ENCODE peak calls at places on chromosomes 5 and 9, in nine cellular contexts. S is CD8-positive, alpha-beta T cell; K is fibroblast of mammary gland; Q is mammary epithelial cell; C is RWPE1; U is fibroblast of the aortic adventitia; B is endothelial cell; N is CD4-positive, alpha-beta T cell; Z is foreskin fibroblast. A is an unnamed sample.

GRCh38 chr9:105280730-105281129 is 36.3 kb downstream of the SLC44A1 start:
- DNase-seq in S (no peak), K (peak), Q (peak), C (peak), U (peak), B (no peak), N (no peak), Z (peak), A (no peak)

GRCh38 chr9:73143606-73144328 is 7.9 kb upstream of the ANXA1 start:
- DNase-seq in S (no peak), K (peak), Q (peak), C (peak), U (peak), B (no peak), N (no peak), Z (peak), A (peak)

GRCh38 chr9:81819859-81820546 is 108.2 kb upstream of the SPATA31D4 start:
- DNase-seq in S (no peak), K (no peak), Q (no peak), C (no peak), U (peak), B (no peak), N (no peak), Z (no peak), A (no peak)

GRCh38 chr9:132588501-132589147 is 6.2 kb downstream of the BARHL1 start:
- DNase-seq in S (no peak), K (no peak), Q (no peak), C (no peak), U (no peak), B (no peak), N (no peak), Z (no peak), A (no peak)

GRCh38 chr5:219492-219891 is 1.4 kb downstream of the SDHA start:
- DNase-seq in S (peak), K (peak), Q (peak), C (no peak), U (peak), B (no peak), N (peak), Z (peak), A (no peak)

GRCh38 chr5:151492729-151493128 is 45.3 kb downstream of the SLC36A1 start:
- DNase-seq in S (no peak), K (peak), Q (peak), C (peak), U (peak), B (no peak), N (no peak), Z (peak), A (no peak)

GRCh38 chr9:130899051-130899748 is 2.6 kb upstream of the QRFP start:
- DNase-seq in S (no peak), K (no peak), Q (no peak), C (no peak), U (no peak), B (no peak), N (no peak), Z (no peak), A (no peak)

GRCh38 chr9:38289486-38290275 is 102.8 kb upstream of the ALDH1B1 start:
- DNase-seq in S (no peak), K (no peak), Q (no peak), C (no peak), U (no peak), B (no peak), N (no peak), Z (no peak), A (no peak)

GRCh38 chr5:6910950-6911349 is 197.7 kb downstream of the TENT4A start:
- DNase-seq in S (no peak), K (no peak), Q (no peak), C (no peak), U (no peak), B (no peak), N (no peak), Z (no peak), A (no peak)

GRCh38 chr9:127846451-127847154 is 7.9 kb downstream of the ENG start:
- DNase-seq in S (no peak), K (no peak), Q (no peak), C (no peak), U (peak), B (no peak), N (no peak), Z (no peak), A (no peak)

GRCh38 chr5:80998590-80998979 is 38.4 kb downstream of the RASGRF2 start:
- DNase-seq in S (no peak), K (no peak), Q (no peak), C (no peak), U (no peak), B (no peak), N (no peak), Z (no peak), A (no peak)

GRCh38 chr5:39080597-39081204 is 6.5 kb upstream of the RICTOR start:
- DNase-seq in S (no peak), K (peak), Q (peak), C (no peak), U (peak), B (peak), N (no peak), Z (peak), A (peak)

GRCh38 chr5:106171708-106172107 is 1499.0 kb downstream of the EFNA5 start:
- DNase-seq in S (no peak), K (no peak), Q (no peak), C (no peak), U (peak), B (no peak), N (no peak), Z (peak), A (no peak)

GRCh38 chr9:3467593-3468219 is 58.1 kb downstream of the RFX3 start:
- DNase-seq in S (peak), K (peak), Q (peak), C (peak), U (peak), B (peak), N (peak), Z (peak), A (peak)

GRCh38 chr9:18791074-18791473 is 241.9 kb downstream of the SAXO1 start:
- DNase-seq in S (no peak), K (no peak), Q (peak), C (no peak), U (no peak), B (peak), N (no peak), Z (no peak), A (peak)

GRCh38 chr5:169150108-169150507 is 150.8 kb downstream of the SLIT3 start:
- DNase-seq in S (no peak), K (no peak), Q (no peak), C (no peak), U (no peak), B (no peak), N (no peak), Z (no peak), A (no peak)

GRCh38 chr5:169151051-169151805 is 149.7 kb downstream of the SLIT3 start:
- DNase-seq in S (no peak), K (no peak), Q (no peak), C (no peak), U (no peak), B (no peak), N (no peak), Z (no peak), A (no peak)

GRCh38 chr5:169147542-169147941 is 153.4 kb downstream of the SLIT3 start:
- DNase-seq in S (no peak), K (no peak), Q (no peak), C (no peak), U (no peak), B (no peak), N (no peak), Z (no peak), A (no peak)

GRCh38 chr5:169148066-169148740 is 152.7 kb downstream of the SLIT3 start:
- DNase-seq in S (no peak), K (no peak), Q (no peak), C (no peak), U (no peak), B (no peak), N (no peak), Z (no peak), A (no peak)

DNA sequence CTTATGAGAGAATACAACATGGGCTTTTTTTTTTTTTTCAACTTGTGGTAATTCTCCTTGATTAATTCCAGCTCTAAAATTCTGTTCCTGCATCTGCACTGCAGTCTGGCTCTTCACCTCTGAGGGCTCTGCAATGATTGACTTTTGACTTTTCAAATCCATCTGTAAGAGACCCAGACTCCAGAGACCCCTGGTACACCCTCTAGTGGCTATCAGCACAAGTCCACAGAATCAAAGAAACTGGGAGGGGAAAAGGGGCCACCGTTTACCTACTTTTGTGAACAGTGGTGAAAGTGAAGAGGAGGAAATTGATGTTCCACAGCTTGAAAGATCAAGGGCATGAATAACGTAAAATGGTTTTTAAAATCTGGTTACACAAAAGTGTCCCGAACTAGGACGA is 151.6 kb downstream of the SLIT3 start:
- DNase-seq in S (no peak), K (no peak), Q (no peak), C (no peak), U (no peak), B (peak), N (no peak), Z (no peak), A (no peak)
- TF ChIP-seq CTCF in S (no peak), K (peak), Q (peak), C (peak), U (no peak), B (peak), N (no peak), Z (peak), A (no peak)

DNA sequence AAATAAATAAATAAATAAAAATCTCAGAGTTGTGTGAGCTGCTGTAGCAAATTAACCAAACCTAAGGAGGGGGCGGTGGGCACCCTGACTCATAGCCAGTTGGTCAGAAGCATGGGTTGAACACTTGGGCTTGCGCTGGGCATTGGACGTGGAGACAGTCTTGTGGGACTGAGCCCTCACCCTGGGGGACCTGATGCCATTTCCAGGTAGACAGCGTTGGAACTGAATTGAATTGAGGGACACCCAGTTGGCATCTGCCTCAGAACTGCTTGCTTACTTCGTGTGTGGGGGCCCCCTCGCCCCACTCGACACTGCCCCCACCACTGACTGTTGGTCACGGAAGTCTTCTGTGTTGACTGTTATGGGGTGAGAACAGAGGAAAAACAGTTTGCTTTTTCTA is 19.0 kb upstream of the TBC1D9B start:
- DNase-seq in S (no peak), K (no peak), Q (no peak), C (no peak), U (no peak), B (no peak), N (no peak), Z (no peak), A (no peak)
- TF ChIP-seq CTCF in S (no peak), K (no peak), Q (no peak), C (no peak), U (no peak), B (no peak), N (no peak), Z (no peak), A (no peak)

DNA sequence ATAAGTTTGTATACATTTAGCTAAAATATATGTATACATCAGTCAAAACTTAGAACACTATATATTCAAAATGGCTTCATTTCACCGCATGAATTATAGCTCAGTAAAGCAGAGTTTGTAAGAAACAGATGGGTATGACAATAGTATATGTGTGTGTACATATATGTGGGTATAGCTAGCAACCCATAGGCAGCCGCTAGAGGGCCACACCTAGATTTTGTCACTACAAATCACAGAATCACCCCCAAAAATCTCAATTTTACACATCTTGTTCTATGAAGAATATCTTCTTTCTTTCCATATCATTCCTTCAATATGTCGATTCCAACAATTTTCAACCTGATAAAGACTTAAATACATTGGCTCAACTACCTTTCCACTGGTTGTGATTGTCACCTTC is 357.8 kb upstream of the CCNG1 start:
- DNase-seq in S (no peak), K (no peak), Q (no peak), C (no peak), U (no peak), B (peak), N (no peak), Z (no peak), A (peak)
- TF ChIP-seq CTCF in S (no peak), K (peak), Q (peak), C (peak), U (peak), B (peak), N (no peak), Z (no peak), A (peak)

GRCh38 chr9:21491742-21492141 is 9.6 kb upstream of the IFNE start:
- DNase-seq in S (no peak), K (no peak), Q (no peak), C (no peak), U (peak), B (no peak), N (no peak), Z (no peak), A (no peak)
- TF ChIP-seq CTCF in S (no peak), K (peak), Q (no peak), C (no peak), U (peak), B (no peak), N (no peak), Z (peak), A (no peak)

GRCh38 chr5:134099288-134099872 is 15.1 kb upstream of the TCF7 start:
- DNase-seq in S (no peak), K (no peak), Q (no peak), C (no peak), U (no peak), B (no peak), N (no peak), Z (no peak), A (no peak)
- TF ChIP-seq CTCF in S (no peak), K (no peak), Q (no peak), C (no peak), U (no peak), B (no peak), N (no peak), Z (no peak), A (no peak)

A was measured in Calu3.